ENCODE peak calls at places on chromosomes 5 and 9, in eight cellular contexts. J is H1, Y is GM13976, W is tibial nerve, E is GM23338, Z is colonic mucosa, X is left ventricle myocardium inferior, T is stomach. P is an unnamed sample.

GRCh38 chr9:72855321-72855720 is 97.5 kb downstream of the ALDH1A1 start:
- DNase-seq in J (no peak), Y (no peak), W (no peak), E (no peak), Z (no peak), X (no peak), T (no peak), P (no peak)

GRCh38 chr9:115035872-115036612 is 81.9 kb downstream of the TNC start:
- DNase-seq in J (no peak), Y (peak; percentile 49), W (peak; percentile 26), E (peak; percentile 5), Z (no peak), X (no peak), T (no peak), P (no peak)

GRCh38 chr5:33480876-33481275 is 40.1 kb downstream of the TARS1 start:
- DNase-seq in J (no peak), Y (no peak), W (no peak), E (no peak), Z (no peak), X (no peak), T (no peak), P (no peak)

GRCh38 chr5:129766798-129767197 is 18.9 kb downstream of the MINAR2 start:
- DNase-seq in J (no peak), Y (no peak), W (no peak), E (no peak), Z (no peak), X (no peak), T (no peak), P (no peak)

GRCh38 chr5:151617841-151618710 is 26.9 kb upstream of the FAT2 start:
- DNase-seq in J (no peak), Y (no peak), W (no peak), E (no peak), Z (no peak), X (no peak), T (no peak), P (no peak)

GRCh38 chr9:77497322-77498198 is 150.6 kb downstream of the GNA14 start:
- DNase-seq in J (no peak), Y (no peak), W (no peak), E (no peak), Z (no peak), X (no peak), T (no peak), P (no peak)

GRCh38 chr9:91090132-91090410 is 271.6 kb downstream of the AUH start:
- DNase-seq in J (no peak), Y (no peak), W (no peak), E (no peak), Z (no peak), X (no peak), T (no peak), P (no peak)

GRCh38 chr5:132500244-132500930 is 9.8 kb upstream of the IRF1 start:
- DNase-seq in J (peak; percentile 37), Y (no peak), W (no peak), E (no peak), Z (no peak), X (peak; percentile 16), T (peak; percentile 23), P (no peak)

GRCh38 chr5:126998201-126998631 is 32.1 kb downstream of the MARCHF3 start:
- DNase-seq in J (no peak), Y (peak; percentile 50), W (no peak), E (no peak), Z (no peak), X (no peak), T (no peak), P (no peak)

GRCh38 chr9:76619645-76620044 is 144.6 kb upstream of the PCA3 start:
- DNase-seq in J (no peak), Y (no peak), W (no peak), E (no peak), Z (no peak), X (no peak), T (no peak), P (no peak)

GRCh38 chr5:7927466-7928375 is 58.8 kb downstream of the MTRR start:
- DNase-seq in J (peak; percentile 76), Y (peak; percentile 78), W (peak; percentile 42), E (peak; percentile 84), Z (peak; percentile 71), X (no peak), T (peak; percentile 64), P (peak; percentile 61)

GRCh38 chr9:113631811-113632665 is 168.5 kb downstream of the RGS3 start:
- DNase-seq in J (no peak), Y (no peak), W (no peak), E (no peak), Z (no peak), X (no peak), T (no peak), P (no peak)

GRCh38 chr5:146048994-146049703 is 56.2 kb downstream of the PLAC8L1 start:
- DNase-seq in J (peak; percentile 76), Y (peak; percentile 51), W (peak; percentile 77), E (peak; percentile 86), Z (peak; percentile 76), X (no peak), T (peak; percentile 62), P (no peak)

DNA sequence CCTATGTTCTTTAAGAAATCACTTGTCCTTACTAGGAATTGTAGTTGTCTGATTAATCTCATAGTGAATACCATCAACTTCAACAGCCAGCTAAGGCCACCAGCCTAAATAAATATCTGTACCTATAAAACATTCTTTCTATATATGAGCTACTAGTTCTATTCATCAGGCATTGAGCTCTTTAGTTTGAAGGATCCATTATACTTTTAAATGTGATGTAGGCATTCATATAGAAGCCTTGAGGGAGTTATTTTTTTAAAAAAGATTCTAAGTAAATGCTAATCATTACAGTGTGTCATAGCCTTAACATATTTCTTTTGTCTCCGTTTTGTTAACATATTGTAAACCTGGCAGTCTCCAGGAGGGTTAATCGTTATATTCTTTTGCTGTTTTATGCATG is 838.3 kb downstream of the PTPRD start:
- DNase-seq in J (no peak), Y (no peak), W (no peak), E (no peak), Z (no peak), X (no peak), T (no peak), P (no peak)
- TF ChIP-seq CTCF in J (no peak), Y (no peak), W (no peak), E (no peak), Z (no peak), X (no peak), T (no peak), P (no peak)

GRCh38 chr9:12993432-12993831 is 218.6 kb downstream of the LURAP1L start:
- DNase-seq in J (no peak), Y (no peak), W (no peak), E (no peak), Z (no peak), X (no peak), T (no peak), P (no peak)

GRCh38 chr9:12989669-12990068 is 214.8 kb downstream of the LURAP1L start:
- DNase-seq in J (no peak), Y (no peak), W (no peak), E (no peak), Z (no peak), X (no peak), T (no peak), P (no peak)

DNA sequence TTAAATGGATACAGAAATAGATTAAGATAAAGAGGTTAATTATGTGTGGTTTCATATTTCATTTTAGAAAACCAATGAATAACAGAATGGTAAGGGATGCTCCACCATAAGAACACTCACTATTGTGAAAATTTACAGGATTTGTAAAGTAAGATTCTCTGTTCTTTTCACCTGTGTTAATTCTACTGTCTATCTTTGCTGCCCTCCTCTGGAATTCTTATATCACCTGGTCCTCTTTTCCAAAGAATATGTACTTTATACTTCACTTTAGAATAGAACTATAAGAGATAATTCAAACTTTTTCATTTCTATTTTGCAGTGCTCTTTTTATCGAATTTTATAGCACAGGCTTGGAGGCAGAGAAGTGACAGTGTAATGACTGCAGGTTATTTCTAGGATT is 213.4 kb downstream of the LURAP1L start:
- DNase-seq in J (no peak), Y (no peak), W (no peak), E (no peak), Z (no peak), X (no peak), T (no peak), P (no peak)
- TF ChIP-seq CTCF in J (no peak), Y (no peak), W (no peak), E (no peak), Z (no peak), X (peak; percentile 27), T (no peak), P (no peak)

GRCh38 chr5:149030392-149030791 is 32.5 kb downstream of the SH3TC2 start:
- DNase-seq in J (no peak), Y (no peak), W (no peak), E (no peak), Z (no peak), X (no peak), T (no peak), P (no peak)
- TF ChIP-seq CTCF in J (no peak), Y (no peak), W (no peak), E (no peak), Z (no peak), X (no peak), T (no peak), P (no peak)

DNA sequence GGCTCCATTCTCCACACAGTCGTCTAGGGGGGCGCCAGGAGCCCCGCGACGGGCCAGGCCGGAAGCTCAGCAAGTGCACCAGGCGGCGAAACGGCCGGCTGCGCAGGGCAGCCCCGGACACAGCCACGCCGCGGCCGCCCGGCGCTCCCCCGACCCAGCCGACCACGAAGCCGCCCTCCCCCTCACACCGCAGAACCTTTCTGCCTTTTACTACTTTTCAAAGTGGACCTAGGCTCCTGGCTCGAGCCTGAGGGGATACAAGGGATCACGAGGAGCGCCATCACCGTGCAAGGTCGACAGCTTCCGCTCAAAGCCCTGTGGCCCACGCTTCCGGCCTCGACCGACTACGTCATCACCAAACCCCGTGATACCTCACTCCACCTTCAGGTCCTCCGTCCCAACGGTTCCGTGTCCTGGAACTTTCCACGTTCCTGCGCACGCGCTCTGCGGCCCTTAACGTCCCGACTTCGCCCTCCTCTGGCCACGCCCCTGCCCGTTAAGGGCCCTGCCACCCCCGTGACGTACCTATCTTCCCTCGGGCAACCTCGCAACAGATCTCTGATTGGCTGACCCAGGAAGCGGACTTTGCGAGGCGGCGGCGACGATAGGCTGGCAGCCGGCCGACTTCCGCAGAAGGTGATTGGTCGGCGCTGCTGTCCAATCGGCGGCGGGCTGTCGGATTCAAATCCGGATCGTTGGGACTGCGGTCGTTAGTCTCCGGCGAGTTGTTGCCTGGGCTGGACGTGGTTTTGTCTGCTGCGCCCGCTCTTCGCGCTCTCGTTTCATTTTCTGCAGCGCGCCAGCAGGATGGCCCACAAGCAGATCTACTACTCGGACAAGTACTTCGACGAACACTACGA is at the start of gene CKS2:
- DNase-seq in J (peak; percentile 99), Y (peak; percentile 98), W (peak; percentile 99), E (peak; percentile 100), Z (peak; percentile 100), X (peak; percentile 100), T (peak; percentile 100), P (peak; percentile 100)
- TF ChIP-seq CTCF in J (no peak), Y (no peak), W (peak; percentile 28), E (no peak), Z (no peak), X (peak; percentile 11), T (no peak), P (no peak)

GRCh38 chr5:121144764-121145163 is 680.7 kb downstream of the PRR16 start:
- DNase-seq in J (no peak), Y (no peak), W (no peak), E (no peak), Z (no peak), X (no peak), T (no peak), P (no peak)
- TF ChIP-seq CTCF in J (no peak), Y (no peak), W (no peak), E (no peak), Z (no peak), X (no peak), T (no peak), P (no peak)